ENCODE peak calls at places on chromosomes 11 and 22, in four cellular contexts. R is mammary epithelial cell; B is A549; F is effector memory CD4-positive, alpha-beta T cell. U is an unnamed sample. For H3K4me1, the result is how much of the 10 kb centered on the place peaks cover.

GRCh38 chr22:39292561-39293074 is 26.8 kb downstream of the RPL3 start:
- DNase-seq in F (no peak), B (peak), R (peak), U (no peak)

GRCh38 chr11:16295592-16295991 is 60.8 kb downstream of the SOX6 start:
- DNase-seq in F (no peak), R (no peak), B (no peak), U (no peak)

GRCh38 chr22:32354360-32355351 is 3.0 kb upstream of the RFPL3 start:
- DNase-seq in R (peak), F (no peak), B (peak), U (no peak)

GRCh38 chr11:122789916-122790315 is 48.4 kb upstream of the CRTAM start:
- DNase-seq in F (no peak), B (no peak), R (no peak), U (no peak)

GRCh38 chr22:39003165-39003638 is 10.9 kb upstream of the APOBEC3C start:
- DNase-seq in F (peak), B (peak), R (peak), U (peak)

GRCh38 chr22:29343313-29343805 is 27.9 kb upstream of the RASL10A start:
- DNase-seq in B (no peak), R (no peak), F (no peak), U (no peak)

GRCh38 chr22:28986366-28986765 is 75.3 kb downstream of the C22orf31 start:
- DNase-seq in R (no peak), F (no peak), B (no peak), U (no peak)

GRCh38 chr11:44174846-44175245 is 79.4 kb downstream of the EXT2 start:
- DNase-seq in F (no peak), R (no peak), B (no peak), U (no peak)

GRCh38 chr11:13008625-13009475 is at the start of gene RASSF10:
- DNase-seq in R (peak), B (peak), F (no peak), U (no peak)

GRCh38 chr22:35809816-35810215 is 92.1 kb downstream of the APOL5 start:
- DNase-seq in R (no peak), F (no peak), B (no peak), U (no peak)

GRCh38 chr22:48882636-48883200 is 945.0 kb downstream of the BRD1 start:
- DNase-seq in R (no peak), B (no peak), F (no peak), U (no peak)

GRCh38 chr22:35590634-35591295 is 26.4 kb downstream of the MB start:
- DNase-seq in B (no peak), R (no peak), F (no peak), U (no peak)

GRCh38 chr11:99240192-99241030 is 219.7 kb downstream of the CNTN5 start:
- DNase-seq in R (no peak), F (no peak), B (peak), U (no peak)

GRCh38 chr11:64859542-64860414 is 15.3 kb upstream of the CDC42BPG start:
- DNase-seq in R (no peak), F (peak), B (no peak), U (peak)

GRCh38 chr11:13952668-13953067 is 9.9 kb upstream of the SPON1 start:
- DNase-seq in R (no peak), B (no peak), F (no peak), U (no peak)

GRCh38 chr11:9170450-9170849 is 79.1 kb upstream of the SCUBE2 start:
- DNase-seq in B (peak), R (no peak), F (no peak), U (no peak)

GRCh38 chr11:78784321-78785061 is 209.8 kb upstream of the NARS2 start:
- DNase-seq in F (no peak), B (no peak), R (peak), U (no peak)

GRCh38 chr11:60783141-60783484 is 2.0 kb upstream of the MS4A10 start:
- DNase-seq in R (no peak), B (no peak), F (no peak), U (no peak)

GRCh38 chr22:50009765-50010675 is 2.5 kb downstream of the IL17REL start:
- DNase-seq in R (no peak), F (no peak), B (no peak), U (no peak)

GRCh38 chr11:76672431-76673163 is 2.0 kb upstream of the LRRC32 start:
- DNase-seq in B (no peak), R (no peak), F (no peak), U (no peak)

GRCh38 chr11:64342869-64343739 is 3.1 kb downstream of the CCDC88B start:
- DNase-seq in B (no peak), F (no peak), R (no peak), U (no peak)

GRCh38 chr11:47378011-47378835 is at the start of gene SPI1:
- DNase-seq in B (no peak), F (no peak), R (no peak), U (no peak)

GRCh38 chr11:122843281-122844150 is 5.2 kb downstream of the CRTAM start:
- DNase-seq in R (no peak), B (no peak), F (no peak), U (no peak)

GRCh38 chr11:32297629-32298028 is 137.7 kb downstream of the WT1 start:
- DNase-seq in R (peak), B (peak), F (no peak), U (no peak)

GRCh38 chr11:120346233-120346632 is 10.0 kb downstream of the ARHGEF12 start:
- DNase-seq in F (no peak), B (no peak), R (no peak), U (no peak)

GRCh38 chr11:64659417-64660144 is 63.4 kb downstream of the NRXN2 start:
- DNase-seq in R (peak), B (peak), F (no peak), U (no peak)

GRCh38 chr11:86790073-86790727 is 10.1 kb upstream of the PRSS23 start:
- DNase-seq in F (no peak), R (no peak), B (peak), U (no peak)

GRCh38 chr11:83655996-83656395 is 369.8 kb upstream of the CCDC90B start:
- DNase-seq in R (no peak), B (no peak), F (no peak), U (no peak)

GRCh38 chr11:78941226-78941851 is 366.7 kb upstream of the NARS2 start:
- DNase-seq in F (no peak), B (no peak), R (no peak), U (no peak)

GRCh38 chr11:120337133-120337895 is 1.1 kb downstream of the ARHGEF12 start:
- DNase-seq in F (no peak), B (no peak), R (peak), U (no peak)

GRCh38 chr11:111911563-111912401 is at the start of gene CRYAB:
- DNase-seq in F (no peak), B (peak), R (peak), U (no peak)

GRCh38 chr11:27293500-27294417 is 69.3 kb downstream of the CCDC34 start:
- DNase-seq in B (no peak), F (no peak), R (peak), U (no peak)

GRCh38 chr11:130866831-130867230 is 49.4 kb downstream of the SNX19 start:
- DNase-seq in R (no peak), B (no peak), F (no peak), U (no peak)
- H3K27ac ChIP-seq in R (no peak), B (no peak), F (no peak), U (no peak)

DNA sequence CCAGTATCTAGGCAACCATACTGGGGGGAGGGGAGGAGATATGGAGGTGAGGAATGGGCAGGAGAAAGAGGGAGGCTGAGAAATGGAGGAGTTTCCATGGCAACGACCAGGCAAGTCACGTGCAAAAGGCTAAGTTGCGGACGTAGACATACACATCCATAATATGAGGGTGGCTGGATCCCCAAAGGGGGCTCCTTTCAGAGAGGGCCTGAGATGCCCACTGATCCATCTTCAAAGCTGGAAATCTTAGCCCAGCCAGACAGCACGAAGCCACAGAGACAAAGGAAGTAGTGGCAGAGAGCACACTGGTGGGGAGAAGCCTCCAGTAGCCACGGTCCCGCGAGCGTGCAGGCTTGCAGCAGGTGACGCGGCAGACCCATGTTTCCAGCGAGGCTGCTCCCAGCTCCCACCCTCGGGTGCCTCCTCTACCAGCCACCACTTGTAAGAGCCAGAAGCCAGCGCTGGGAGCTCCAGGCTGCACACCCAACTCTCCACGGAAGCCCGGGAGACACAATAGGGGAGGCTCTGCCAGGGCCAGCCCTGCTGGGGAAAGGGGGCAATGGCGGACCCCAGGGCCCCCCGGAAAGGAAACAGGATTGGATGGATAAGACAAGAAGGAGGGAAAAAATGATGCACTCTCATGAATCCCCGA is 935 bp downstream of the FXYD6 start:
- DNase-seq in B (no peak), R (no peak), F (no peak), U (peak)
- H3K4me3 ChIP-seq in B (peak), R (no peak), F (peak), U (peak)

GRCh38 chr11:88301478-88302140 is 35.9 kb downstream of the CTSC start:
- DNase-seq in R (no peak), B (no peak), F (no peak), U (no peak)

GRCh38 chr11:88306785-88307184 is 30.8 kb downstream of the CTSC start:
- DNase-seq in B (no peak), F (no peak), R (no peak), U (no peak)

GRCh38 chr11:88305430-88305829 is 32.1 kb downstream of the CTSC start:
- DNase-seq in R (no peak), F (no peak), B (no peak), U (no peak)

GRCh38 chr11:88303037-88303436 is 34.5 kb downstream of the CTSC start:
- DNase-seq in F (no peak), R (no peak), B (no peak), U (no peak)

GRCh38 chr11:88304352-88304751 is 33.2 kb downstream of the CTSC start:
- DNase-seq in R (no peak), F (no peak), B (no peak), U (no peak)
- H3K4me1 ChIP-seq in R (under half), F (under half), B (under half), U (under half)

GRCh38 chr11:88178211-88178610 is 3.0 kb upstream of the RAB38 start:
- DNase-seq in F (no peak), R (no peak), B (no peak), U (no peak)
- H3K27ac ChIP-seq in F (no peak), R (no peak), B (no peak), U (no peak)

U was measured in naive thymus-derived CD4-positive, alpha-beta T cell.